ENCODE peak calls at places on chromosomes 6 and 20, in four cellular contexts. Z, K, S and U are unnamed samples.

GRCh38 chr20:59938696-59939051 is 1.4 kb downstream of the PPP1R3D start:
- DNase-seq in Z (peak), K (peak), S (no peak), U (no peak)

GRCh38 chr6:98833101-98834059 is 994 bp upstream of the POU3F2 start:
- DNase-seq in K (peak), S (no peak), Z (no peak), U (peak)

GRCh38 chr20:47319517-47320252 is 36.8 kb downstream of the ZMYND8 start:
- DNase-seq in S (no peak), K (peak), Z (peak), U (peak)

GRCh38 chr6:15462717-15463525 is 199.9 kb downstream of the DTNBP1 start:
- DNase-seq in Z (no peak), S (no peak), K (peak), U (no peak)

GRCh38 chr6:14792118-14792955 is 453.5 kb upstream of the JARID2 start:
- DNase-seq in Z (no peak), S (no peak), K (peak), U (no peak)

GRCh38 chr6:57221191-57221935 is 744 bp downstream of the RAB23 start:
- DNase-seq in S (peak), K (peak), Z (peak), U (peak)

GRCh38 chr6:43317968-43318367 is 9.3 kb upstream of the CRIP3 start:
- DNase-seq in Z (no peak), K (no peak), S (no peak), U (no peak)

GRCh38 chr6:161142957-161143296 is 130.9 kb downstream of the AGPAT4 start:
- DNase-seq in S (no peak), K (no peak), Z (no peak), U (no peak)

GRCh38 chr6:6825986-6826901 is 237.7 kb downstream of the LY86 start:
- DNase-seq in K (peak), Z (peak), S (no peak), U (no peak)

GRCh38 chr6:20352346-20352745 is 49.3 kb upstream of the E2F3 start:
- DNase-seq in Z (no peak), K (no peak), S (no peak), U (no peak)

GRCh38 chr20:56606174-56606945 is 22.7 kb upstream of the TFAP2C start:
- DNase-seq in Z (no peak), S (no peak), K (no peak), U (peak)

GRCh38 chr6:56440551-56440981 is 193.2 kb upstream of the COL21A1 start:
- DNase-seq in K (no peak), Z (no peak), S (no peak), U (no peak)

GRCh38 chr6:126112171-126112632 is 125.9 kb downstream of the TRMT11 start:
- DNase-seq in K (peak), Z (no peak), S (no peak), U (no peak)

GRCh38 chr6:169342655-169343054 is 89.0 kb upstream of the THBS2 start:
- DNase-seq in Z (no peak), S (no peak), K (no peak), U (no peak)

GRCh38 chr6:7671581-7671980 is 54.3 kb upstream of the BMP6 start:
- DNase-seq in K (peak), S (no peak), Z (no peak), U (no peak)

GRCh38 chr20:10329387-10330005 is 104.5 kb downstream of the MKKS start:
- DNase-seq in S (no peak), K (no peak), Z (no peak), U (no peak)

GRCh38 chr6:44227138-44227770 is 3.9 kb downstream of the SLC29A1 start:
- DNase-seq in Z (no peak), K (no peak), S (no peak), U (no peak)

GRCh38 chr6:41527721-41528408 is 18.3 kb upstream of the FOXP4 start:
- DNase-seq in S (no peak), Z (no peak), K (peak), U (no peak)

GRCh38 chr20:37366749-37367148 is 20.8 kb downstream of the SRC start:
- DNase-seq in K (no peak), Z (no peak), S (no peak), U (no peak)

GRCh38 chr20:10511507-10512231 is 76.6 kb downstream of the SLX4IP start:
- DNase-seq in K (peak), Z (peak), S (peak), U (peak)

GRCh38 chr20:59525500-59526241 is 78.7 kb upstream of the PHACTR3 start:
- DNase-seq in Z (no peak), K (peak), S (no peak), U (no peak)

GRCh38 chr6:13953061-13953705 is 28.4 kb downstream of the RNF182 start:
- DNase-seq in Z (no peak), K (peak), S (no peak), U (no peak)

GRCh38 chr6:162409986-162410715 is 317.4 kb downstream of the PRKN start:
- DNase-seq in K (no peak), S (no peak), Z (no peak), U (no peak)

GRCh38 chr6:20771427-20771826 is 237.2 kb downstream of the CDKAL1 start:
- DNase-seq in Z (no peak), K (no peak), S (no peak), U (no peak)

GRCh38 chr6:158978752-158979151 is 21.2 kb downstream of the RSPH3 start:
- DNase-seq in S (no peak), Z (no peak), K (peak), U (no peak)

GRCh38 chr6:121630716-121631115 is 195.3 kb downstream of the GJA1 start:
- DNase-seq in S (no peak), K (no peak), Z (no peak), U (no peak)

GRCh38 chr20:63624486-63624885 is 2.4 kb downstream of the GMEB2 start:
- DNase-seq in S (no peak), Z (no peak), K (peak), U (no peak)

GRCh38 chr6:111573118-111573883 is 32.4 kb downstream of the TRAF3IP2 start:
- DNase-seq in K (peak), S (no peak), Z (peak), U (no peak)

GRCh38 chr6:1310628-1311399 is 1.1 kb upstream of the FOXQ1 start:
- DNase-seq in K (no peak), Z (no peak), S (no peak), U (peak)

GRCh38 chr20:58911309-58911708 is 58.8 kb downstream of the GNAS start:
- DNase-seq in K (no peak), Z (no peak), S (no peak), U (no peak)

GRCh38 chr20:63125893-63126601 is 89.9 kb downstream of the YTHDF1 start:
- DNase-seq in S (peak), K (no peak), Z (no peak), U (peak)

GRCh38 chr6:28142446-28142845 is 763 bp downstream of the ZKSCAN8 start:
- DNase-seq in Z (no peak), S (no peak), K (peak), U (no peak)

GRCh38 chr6:22732186-22732970 is 163.0 kb downstream of the HDGFL1 start:
- DNase-seq in K (no peak), S (no peak), Z (no peak), U (no peak)

GRCh38 chr6:109508166-109508860 is 25.3 kb upstream of the ZBTB24 start:
- DNase-seq in K (no peak), Z (no peak), S (no peak), U (no peak)

GRCh38 chr6:15088904-15089568 is 156.8 kb upstream of the JARID2 start:
- DNase-seq in Z (no peak), S (no peak), K (no peak), U (no peak)

GRCh38 chr6:154246723-154247118 is 109.9 kb downstream of the IPCEF1 start:
- DNase-seq in S (no peak), Z (no peak), K (no peak), U (no peak)

GRCh38 chr6:170178266-170178560 is 112.7 kb downstream of the DLL1 start:
- DNase-seq in Z (no peak), K (no peak), S (no peak), U (no peak)

GRCh38 chr20:57513199-57513598 is 11.7 kb downstream of the CTCFL start:
- DNase-seq in S (no peak), Z (no peak), K (no peak), U (no peak)

GRCh38 chr6:56156643-56157042 is 90.7 kb downstream of the COL21A1 start:
- DNase-seq in S (no peak), Z (no peak), K (no peak), U (no peak)

GRCh38 chr6:121533321-121533841 is 97.9 kb downstream of the GJA1 start:
- DNase-seq in K (no peak), S (no peak), Z (no peak), U (no peak)